ENCODE peak calls at places on chromosomes 16 and 17, in ten cellular contexts. O, J, I, T, A, C, Z, S, N and U are unnamed samples.

GRCh38 chr17:49035470-49036269 is 38.5 kb downstream of the IGF2BP1 start:
- DNase-seq in O (peak; percentile 61), A (no peak), Z (no peak), J (no peak), C (peak; percentile 68), S (peak; percentile 75), I (peak; percentile 53), T (no peak), N (peak; percentile 54), U (no peak)

GRCh38 chr16:49739381-49739780 is 116.5 kb downstream of the ZNF423 start:
- DNase-seq in T (no peak), S (no peak), C (no peak), J (no peak), A (no peak), O (no peak), Z (no peak), I (no peak), N (no peak), U (no peak)

GRCh38 chr17:3695723-3696411 is at the start of gene P2RX5:
- DNase-seq in A (peak; percentile 23), Z (no peak), C (peak; percentile 77), T (peak; percentile 91), J (no peak), I (peak; percentile 63), S (peak; percentile 54), O (no peak), N (no peak), U (peak; percentile 50)

GRCh38 chr17:78394209-78394608 is 15.8 kb downstream of the PGS1 start:
- DNase-seq in C (no peak), J (no peak), S (no peak), I (no peak), N (no peak), Z (no peak), A (no peak), O (no peak), T (no peak), U (no peak)

GRCh38 chr17:66459811-66460270 is 157.4 kb downstream of the PRKCA start:
- DNase-seq in C (no peak), O (peak; percentile 98), S (peak; percentile 99), I (peak; percentile 40), J (peak; percentile 68), A (no peak), Z (peak; percentile 96), N (peak; percentile 56), T (no peak), U (peak; percentile 48)

GRCh38 chr17:57869599-57870282 is 19.9 kb upstream of the MRPS23 start:
- DNase-seq in Z (peak; percentile 80), J (no peak), A (no peak), I (no peak), O (peak; percentile 90), T (no peak), N (no peak), S (peak; percentile 87), C (no peak), U (no peak)

GRCh38 chr17:2928294-2928890 is 132.2 kb downstream of the RAP1GAP2 start:
- DNase-seq in N (no peak), Z (no peak), S (no peak), T (no peak), J (no peak), O (no peak), A (no peak), I (no peak), C (no peak), U (no peak)

GRCh38 chr16:51321251-51321650 is 170.2 kb upstream of the SALL1 start:
- DNase-seq in J (no peak), Z (no peak), C (no peak), T (no peak), S (peak; percentile 38), A (no peak), I (no peak), O (no peak), N (no peak), U (no peak)

GRCh38 chr17:46063239-46063638 is 64.2 kb downstream of the STH start:
- DNase-seq in C (no peak), T (no peak), I (no peak), A (no peak), J (no peak), S (peak; percentile 96), O (peak; percentile 83), N (no peak), Z (no peak), U (peak; percentile 37)

GRCh38 chr16:66717112-66717675 is 20.7 kb upstream of the CMTM4 start:
- DNase-seq in T (no peak), N (no peak), Z (no peak), I (peak; percentile 33), C (no peak), S (peak; percentile 82), A (no peak), J (peak; percentile 31), O (peak; percentile 48), U (no peak)

GRCh38 chr17:63370696-63371095 is 75.4 kb downstream of the CYB561 start:
- DNase-seq in J (no peak), T (no peak), Z (no peak), I (no peak), S (peak; percentile 64), O (no peak), N (no peak), C (no peak), A (no peak), U (no peak)

GRCh38 chr16:74709477-74709877 is 8.8 kb upstream of the MLKL start:
- DNase-seq in T (peak; percentile 77), O (peak; percentile 58), A (peak; percentile 62), N (peak; percentile 86), Z (peak; percentile 43), C (peak; percentile 91), S (peak; percentile 75), I (peak; percentile 81), J (peak; percentile 80), U (peak; percentile 73)

GRCh38 chr16:19356024-19356952 is 61.4 kb upstream of the TMC5 start:
- DNase-seq in J (no peak), S (no peak), A (no peak), N (no peak), O (no peak), C (no peak), I (no peak), Z (no peak), T (no peak), U (no peak)

GRCh38 chr16:67628216-67628615 is 16.7 kb upstream of the CARMIL2 start:
- DNase-seq in Z (no peak), A (no peak), S (no peak), T (no peak), N (no peak), C (no peak), I (no peak), J (no peak), O (no peak), U (no peak)